ENCODE peak calls at places on chromosomes 4 and X, in nine cellular contexts. I is skeletal muscle cell; F is memory B cell; Q is upper lobe of right lung; U is naive thymus-derived CD8-positive, alpha-beta T cell; W is NCI-H146; T is NCI-H2171 treated with DMSO at 0.1 percent for 48 hours; E is stimulated activated CD4-positive, alpha-beta T cell treated with anti-CD3 and anti-CD28 coated beads, Interleukin-12 subunit alpha, Interleukin-12 subunit beta, amount 100 ng/mL, for 24 hours; R is EL. N is an unnamed sample.

GRCh38 chrX:139642241-139642927 is 65.6 kb downstream of the MCF2 start:
- DNase-seq in I (no peak), F (no peak), T (no peak), U (no peak), Q (no peak), E (no peak), R (no peak), W (no peak), N (no peak)

GRCh38 chr4:73575667-73576066 is 44.6 kb downstream of the RASSF6 start:
- DNase-seq in F (no peak), T (no peak), I (no peak), E (no peak), U (no peak), W (no peak), Q (no peak), R (no peak), N (no peak)

GRCh38 chr4:108744307-108744706 is 18.5 kb downstream of the ETNPPL start:
- DNase-seq in I (no peak), Q (no peak), U (no peak), E (no peak), F (no peak), R (no peak), T (no peak), W (no peak), N (no peak)

GRCh38 chr4:79657379-79657778 is 249.4 kb upstream of the GK2 start:
- DNase-seq in W (no peak), Q (no peak), E (no peak), T (no peak), R (no peak), F (no peak), I (no peak), U (no peak), N (no peak)

GRCh38 chrX:153926863-153927685 is 1.0 kb upstream of the ARHGAP4 start:
- DNase-seq in E (peak), U (peak), T (peak), F (peak), R (peak), W (peak), I (no peak), Q (peak), N (peak)

GRCh38 chr4:115278830-115279229 is 165.4 kb upstream of the NDST4 start:
- DNase-seq in F (no peak), U (no peak), R (no peak), T (no peak), I (no peak), W (no peak), Q (no peak), E (no peak), N (no peak)

GRCh38 chrX:13253223-13253622 is 66.6 kb downstream of the ATXN3L start:
- DNase-seq in T (no peak), R (no peak), F (no peak), I (no peak), W (no peak), Q (no peak), E (no peak), U (no peak), N (no peak)

GRCh38 chr4:7075962-7076693 is 8.3 kb upstream of the GRPEL1 start:
- DNase-seq in F (no peak), W (peak), R (no peak), E (no peak), Q (no peak), T (no peak), U (no peak), I (no peak), N (no peak)

GRCh38 chr4:138663883-138664282 is 351.7 kb upstream of the NOCT start:
- DNase-seq in R (no peak), E (no peak), I (no peak), T (no peak), W (no peak), U (no peak), Q (no peak), F (no peak), N (no peak)

GRCh38 chrX:112851161-112851779 is 10.6 kb upstream of the AMOT start:
- DNase-seq in R (no peak), T (no peak), F (no peak), Q (no peak), E (no peak), W (peak), I (no peak), U (no peak), N (no peak)

GRCh38 chr4:110059556-110060191 is 138.7 kb downstream of the ELOVL6 start:
- DNase-seq in E (no peak), Q (no peak), R (peak), I (no peak), T (no peak), F (no peak), W (no peak), U (no peak), N (no peak)

GRCh38 chr4:150280081-150280950 is 202.1 kb downstream of the DCLK2 start:
- DNase-seq in Q (no peak), R (peak), U (no peak), W (no peak), I (peak), F (no peak), E (no peak), T (no peak), N (no peak)

GRCh38 chr4:52038109-52038912 is at the start of gene SGCB:
- DNase-seq in Q (peak), I (no peak), E (peak), U (peak), R (peak), T (peak), W (peak), F (peak), N (peak)

GRCh38 chr4:164748375-164748774 is 5.6 kb upstream of the SMIM31 start:
- DNase-seq in T (no peak), I (no peak), E (no peak), U (no peak), F (no peak), Q (no peak), R (peak), W (no peak), N (no peak)

GRCh38 chrX:132520792-132521191 is 32.0 kb upstream of the MBNL3 start:
- DNase-seq in T (no peak), W (no peak), E (no peak), U (no peak), R (no peak), Q (no peak), F (no peak), I (no peak), N (no peak)

GRCh38 chr4:70715097-70715496 is 6.7 kb upstream of the RUFY3 start:
- DNase-seq in T (no peak), Q (no peak), U (no peak), W (no peak), E (no peak), I (no peak), F (no peak), R (no peak), N (no peak)

GRCh38 chr4:73593631-73594241 is 26.5 kb downstream of the RASSF6 start:
- DNase-seq in Q (no peak), T (no peak), U (no peak), W (peak), I (no peak), R (peak), E (no peak), F (no peak), N (no peak)

GRCh38 chr4:1976416-1977352 is 32.1 kb downstream of the NELFA start:
- DNase-seq in E (no peak), F (no peak), T (no peak), Q (peak), R (no peak), W (no peak), I (no peak), U (no peak), N (no peak)

GRCh38 chrX:130395341-130395740 is 6.4 kb upstream of the RBMX2 start:
- DNase-seq in F (no peak), I (no peak), T (peak), Q (no peak), U (no peak), E (no peak), W (no peak), R (no peak), N (no peak)

GRCh38 chr4:23084559-23085248 is 392.0 kb downstream of the GBA3 start:
- DNase-seq in Q (no peak), T (no peak), U (no peak), F (no peak), R (peak), W (no peak), E (no peak), I (no peak), N (no peak)

GRCh38 chrX:74924449-74925209 is 623 bp downstream of the NEXMIF start:
- DNase-seq in W (peak), E (peak), T (peak), I (no peak), R (peak), Q (peak), F (peak), U (peak), N (no peak)

GRCh38 chr4:119037709-119038463 is 97.7 kb upstream of the MYOZ2 start:
- DNase-seq in E (no peak), Q (no peak), W (no peak), T (no peak), U (no peak), I (no peak), F (no peak), R (no peak), N (no peak)